ENCODE peak calls at places on chromosomes 13 and 19, in seven cellular contexts. X is K562, P is upper lobe of left lung, B is GM12878, G is Panc1, N is HepG2, L is HCT116. I is an unnamed sample.

GRCh38 chr19:45569619-45570421 is 14.8 kb downstream of the OPA3 start:
- ATAC-seq in X (peak; percentile 98), P (peak; percentile 53), B (peak; percentile 97), G (peak; percentile 82), N (peak; percentile 89), L (peak; percentile 84), I (peak; percentile 51)

GRCh38 chr19:39471756-39472536 is 8.7 kb upstream of the TIMM50 start:
- ATAC-seq in X (no peak), P (no peak), B (no peak), G (no peak), N (no peak), L (no peak), I (no peak)

GRCh38 chr19:5108866-5109265 is 140.0 kb downstream of the KDM4B start:
- ATAC-seq in X (no peak), P (no peak), B (no peak), G (no peak), N (no peak), L (no peak), I (no peak)

GRCh38 chr19:4878491-4878968 is 11.1 kb upstream of the PLIN3 start:
- ATAC-seq in X (no peak), P (no peak), B (no peak), G (no peak), N (no peak), L (peak; percentile 18), I (no peak)

GRCh38 chr13:44578064-44578394 is 1.9 kb upstream of the TSC22D1 start:
- ATAC-seq in X (peak; percentile 4), P (no peak), B (no peak), G (no peak), N (peak; percentile 40), L (no peak), I (peak; percentile 4)

GRCh38 chr13:93505104-93505952 is 278.7 kb downstream of the GPC6 start:
- ATAC-seq in X (no peak), P (no peak), B (no peak), G (no peak), N (peak; percentile 91), L (no peak), I (no peak)

GRCh38 chr19:54684537-54684936 is 21.8 kb downstream of the LILRB4 start:
- ATAC-seq in X (peak; percentile 95), P (no peak), B (peak; percentile 52), G (no peak), N (peak; percentile 54), L (peak; percentile 53), I (no peak)

GRCh38 chr13:23848639-23849282 is 40.4 kb downstream of the MIPEP start:
- ATAC-seq in X (no peak), P (no peak), B (peak; percentile 13), G (no peak), N (no peak), L (no peak), I (no peak)

GRCh38 chr13:38308736-38309135 is 40.9 kb upstream of the UFM1 start:
- ATAC-seq in X (no peak), P (no peak), B (no peak), G (no peak), N (no peak), L (no peak), I (no peak)

GRCh38 chr13:39688699-39689405 is 33.4 kb downstream of the COG6 start:
- ATAC-seq in X (no peak), P (no peak), B (peak; percentile 83), G (no peak), N (no peak), L (no peak), I (no peak)

GRCh38 chr19:55460670-55461258 is 678 bp downstream of the ISOC2 start:
- ATAC-seq in X (peak; percentile 79), P (peak; percentile 61), B (peak; percentile 64), G (peak; percentile 70), N (peak; percentile 66), L (peak; percentile 38), I (peak; percentile 69)

GRCh38 chr13:40189885-40190655 is 476.4 kb downstream of the FOXO1 start:
- ATAC-seq in X (no peak), P (no peak), B (no peak), G (no peak), N (peak; percentile 59), L (no peak), I (no peak)

GRCh38 chr13:37058801-37059135 is 720 bp downstream of the SUPT20H start:
- ATAC-seq in X (peak; percentile 68), P (peak; percentile 20), B (peak; percentile 58), G (peak; percentile 13), N (peak; percentile 53), L (peak; percentile 20), I (no peak)

GRCh38 chr19:19955208-19955607 is 54.5 kb downstream of the ZNF93 start:
- ATAC-seq in X (no peak), P (no peak), B (no peak), G (no peak), N (no peak), L (no peak), I (no peak)

GRCh38 chr19:3175761-3176714 is 2.5 kb upstream of the S1PR4 start:
- ATAC-seq in X (no peak), P (peak; percentile 89), B (no peak), G (peak; percentile 61), N (no peak), L (peak; percentile 31), I (no peak)

GRCh38 chr13:109275848-109276247 is 510.5 kb downstream of the IRS2 start:
- ATAC-seq in X (no peak), P (no peak), B (no peak), G (no peak), N (peak; percentile 40), L (peak; percentile 28), I (no peak)

GRCh38 chr13:106533101-106533939 is 2.1 kb downstream of the EFNB2 start:
- ATAC-seq in X (no peak), P (peak; percentile 80), B (peak; percentile 6), G (peak; percentile 62), N (peak; percentile 68), L (peak; percentile 41), I (peak; percentile 66)

GRCh38 chr19:13037161-13037560 is 41.9 kb downstream of the NFIX start:
- ATAC-seq in X (no peak), P (no peak), B (peak; percentile 77), G (peak; percentile 37), N (no peak), L (peak; percentile 37), I (peak; percentile 55)

GRCh38 chr13:89988206-89988605 is 1359.3 kb upstream of the MIR17HG start:
- ATAC-seq in X (no peak), P (no peak), B (no peak), G (no peak), N (no peak), L (no peak), I (no peak)

GRCh38 chr19:33683881-33684549 is 62.3 kb downstream of the CHST8 start:
- ATAC-seq in X (peak; percentile 72), P (no peak), B (peak; percentile 34), G (peak; percentile 74), N (peak; percentile 87), L (no peak), I (no peak)

GRCh38 chr13:76798037-76798436 is 88.2 kb downstream of the KCTD12 start:
- ATAC-seq in X (no peak), P (peak; percentile 73), B (peak; percentile 36), G (no peak), N (no peak), L (no peak), I (no peak)

GRCh38 chr13:110887955-110888333 is 26.9 kb downstream of the ANKRD10 start:
- ATAC-seq in X (peak; percentile 32), P (no peak), B (no peak), G (no peak), N (peak; percentile 37), L (peak; percentile 21), I (peak; percentile 50)

GRCh38 chr19:47444388-47444821 is 25.1 kb upstream of the MEIS3 start:
- ATAC-seq in X (no peak), P (no peak), B (no peak), G (no peak), N (no peak), L (no peak), I (no peak)

GRCh38 chr19:47446534-47447469 is 24.9 kb downstream of the SLC8A2 start:
- ATAC-seq in X (peak; percentile 92), P (peak; percentile 20), B (no peak), G (peak; percentile 36), N (peak; percentile 63), L (peak; percentile 85), I (peak; percentile 4)

GRCh38 chr19:47447470-47448359 is 24.0 kb downstream of the SLC8A2 start:
- ATAC-seq in X (peak; percentile 92), P (peak; percentile 23), B (peak; percentile 53), G (peak; percentile 39), N (peak; percentile 51), L (peak; percentile 88), I (peak; percentile 39)

GRCh38 chr19:47445527-47445926 is 26.2 kb downstream of the SLC8A2 start:
- ATAC-seq in X (no peak), P (no peak), B (no peak), G (no peak), N (no peak), L (no peak), I (no peak)

DNA sequence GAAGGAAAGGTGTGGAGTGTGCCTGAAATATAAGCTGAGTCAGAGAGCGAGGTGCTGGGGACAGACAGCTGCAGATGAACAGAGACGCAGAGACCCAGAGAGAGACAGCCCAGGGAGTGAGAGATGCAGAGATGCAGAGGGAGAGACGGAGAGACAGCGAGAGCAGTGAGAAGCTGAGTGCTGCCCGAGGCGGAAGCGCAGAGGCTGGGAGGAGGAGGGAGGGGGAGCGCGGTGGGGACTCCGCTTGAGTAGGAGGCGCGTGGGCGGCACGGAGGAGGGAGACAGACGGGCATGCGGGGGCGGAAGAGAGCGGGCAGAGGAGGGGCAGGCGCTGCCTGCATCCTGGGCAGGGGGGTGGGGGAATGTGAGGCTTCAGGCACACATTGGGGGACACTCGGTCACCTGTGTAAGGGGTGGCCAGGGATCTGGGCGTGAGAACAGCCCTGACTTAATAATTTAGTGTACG is 25.7 kb downstream of the SLC8A2 start:
- ATAC-seq in X (peak; percentile 12), P (peak; percentile 49), B (peak; percentile 70), G (peak; percentile 58), N (peak; percentile 33), L (no peak), I (peak; percentile 49)
- TF ChIP-seq POLR2AphosphoS5 in X (no peak), P (no peak), B (no peak), G (no peak), N (no peak), L (no peak), I (no peak)

GRCh38 chr13:85379433-85379832 is 419.8 kb downstream of the SLITRK6 start:
- ATAC-seq in X (no peak), P (no peak), B (no peak), G (no peak), N (no peak), L (no peak), I (no peak)
- H3K4me3 ChIP-seq in X (no peak overlapping the region), P (no peak overlapping the region), B (no peak overlapping the region), G (peak overlapping the region; percentile 34), N (no peak overlapping the region), L (no peak overlapping the region), I (no peak overlapping the region)

DNA sequence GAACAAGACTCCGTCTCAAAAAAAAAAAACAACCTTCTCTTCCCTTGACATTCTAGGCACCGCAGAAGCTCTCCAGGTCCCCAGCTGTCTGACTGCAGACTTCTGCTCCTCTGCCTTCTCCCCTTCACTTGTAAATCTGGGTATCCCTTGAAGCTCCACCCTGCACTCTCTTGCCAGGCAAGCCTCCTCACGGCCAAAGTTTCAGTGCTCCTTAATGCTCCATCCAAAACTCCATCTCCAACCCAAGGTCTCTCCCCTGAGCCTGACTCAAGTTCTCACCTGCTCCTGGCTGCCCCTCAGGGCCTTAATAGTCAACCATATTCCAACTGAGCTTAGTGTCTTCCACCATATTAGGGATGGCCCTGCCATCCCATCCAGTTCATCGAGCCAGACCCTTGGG is 1.4 kb upstream of the CLDND2 start:
- ATAC-seq in X (no peak), P (no peak), B (no peak), G (no peak), N (no peak), L (no peak), I (no peak)
- TF ChIP-seq CTCF in X (no peak), P (no peak), B (no peak), G (no peak), N (no peak), L (no peak), I (no peak)

GRCh38 chr19:629961-630714 is 3.2 kb downstream of the POLRMT start:
- ATAC-seq in X (no peak), P (no peak), B (no peak), G (no peak), N (no peak), L (no peak), I (no peak)
- TF ChIP-seq POLR2AphosphoS5 in X (no peak), P (no peak), B (no peak), G (no peak), N (no peak), L (no peak), I (no peak)